ENCODE peak calls at places on chromosomes 11 and 22, in seven cellular contexts. F, E, V, S, W, T and Q are unnamed samples.

GRCh38 chr11:131302831-131303230 is 67.6 kb upstream of the NTM start:
- DNase-seq in F (no peak), E (no peak), V (no peak), S (no peak), W (no peak), T (no peak), Q (no peak)

GRCh38 chr11:120215634-120216033 is 4.8 kb downstream of the OAF start:
- DNase-seq in F (no peak), E (no peak), V (no peak), S (no peak), W (no peak), T (peak), Q (no peak)

GRCh38 chr11:67371549-67372231 is 1.7 kb downstream of the CLCF1 start:
- DNase-seq in F (no peak), E (peak), V (no peak), S (peak), W (peak), T (peak), Q (no peak)

GRCh38 chr11:2267306-2267861 is 3.0 kb downstream of the ASCL2 start:
- DNase-seq in F (no peak), E (no peak), V (no peak), S (no peak), W (no peak), T (no peak), Q (no peak)

GRCh38 chr11:21783954-21784353 is 408.9 kb upstream of the ANO5 start:
- DNase-seq in F (no peak), E (no peak), V (no peak), S (no peak), W (no peak), T (no peak), Q (no peak)

GRCh38 chr11:119538748-119539147 is 115.8 kb upstream of the THY1 start:
- DNase-seq in F (no peak), E (no peak), V (no peak), S (no peak), W (peak), T (no peak), Q (no peak)

GRCh38 chr11:4677948-4678347 is 19.7 kb downstream of the OR51E2 start:
- DNase-seq in F (no peak), E (no peak), V (no peak), S (no peak), W (no peak), T (no peak), Q (no peak)

GRCh38 chr11:534592-535518 is 521 bp downstream of the HRAS start:
- DNase-seq in F (no peak), E (peak), V (no peak), S (no peak), W (peak), T (peak), Q (no peak)

GRCh38 chr11:67367014-67367835 is 6.2 kb downstream of the CLCF1 start:
- DNase-seq in F (no peak), E (no peak), V (no peak), S (no peak), W (peak), T (no peak), Q (no peak)

GRCh38 chr11:444397-445144 is 2.8 kb upstream of the ANO9 start:
- DNase-seq in F (no peak), E (no peak), V (no peak), S (no peak), W (peak), T (no peak), Q (no peak)

GRCh38 chr11:74208507-74208906 is 37.4 kb downstream of the PPME1 start:
- DNase-seq in F (no peak), E (no peak), V (no peak), S (no peak), W (no peak), T (no peak), Q (no peak)

GRCh38 chr22:46422896-46423295 is 87.4 kb downstream of the TRMU start:
- DNase-seq in F (no peak), E (no peak), V (no peak), S (no peak), W (no peak), T (no peak), Q (no peak)

GRCh38 chr11:23313001-23313400 is 452.7 kb upstream of the CCDC179 start:
- DNase-seq in F (no peak), E (no peak), V (no peak), S (no peak), W (no peak), T (no peak), Q (no peak)

GRCh38 chr11:72741849-72742521 is 10.2 kb downstream of the ARAP1 start:
- DNase-seq in F (no peak), E (no peak), V (no peak), S (no peak), W (peak), T (no peak), Q (no peak)

GRCh38 chr22:28867191-28867590 is 16.2 kb upstream of the ZNRF3 start:
- DNase-seq in F (no peak), E (no peak), V (no peak), S (no peak), W (no peak), T (no peak), Q (no peak)

GRCh38 chr22:20585640-20586402 is 78.4 kb downstream of the MED15 start:
- DNase-seq in F (no peak), E (no peak), V (no peak), S (no peak), W (peak), T (no peak), Q (no peak)

GRCh38 chr22:20128902-20129746 is 2.5 kb upstream of the ZDHHC8 start:
- DNase-seq in F (no peak), E (peak), V (peak), S (peak), W (peak), T (peak), Q (peak)

GRCh38 chr11:95883381-95883780 is 40.5 kb downstream of the MTMR2 start:
- DNase-seq in F (no peak), E (no peak), V (no peak), S (no peak), W (no peak), T (no peak), Q (no peak)

GRCh38 chr11:19237813-19238212 is 2.9 kb downstream of the E2F8 start:
- DNase-seq in F (no peak), E (no peak), V (no peak), S (no peak), W (no peak), T (no peak), Q (no peak)

GRCh38 chr22:45101828-45102227 is 61.9 kb upstream of the NUP50 start:
- DNase-seq in F (peak), E (peak), V (peak), S (no peak), W (peak), T (peak), Q (peak)

GRCh38 chr11:63610604-63611394 is 3.4 kb downstream of the PLAAT3 start:
- DNase-seq in F (peak), E (peak), V (no peak), S (no peak), W (no peak), T (no peak), Q (peak)

GRCh38 chr11:115219378-115219777 is 284.8 kb downstream of the CADM1 start:
- DNase-seq in F (no peak), E (no peak), V (no peak), S (no peak), W (no peak), T (no peak), Q (no peak)

GRCh38 chr11:114346709-114347141 is 50.5 kb downstream of the NNMT start:
- DNase-seq in F (no peak), E (no peak), V (no peak), S (no peak), W (no peak), T (no peak), Q (no peak)

GRCh38 chr22:40243891-40244290 is 66.2 kb downstream of the TNRC6B start:
- DNase-seq in F (no peak), E (no peak), V (no peak), S (no peak), W (no peak), T (no peak), Q (no peak)

GRCh38 chr22:22376352-22376706 is 131.7 kb downstream of the VPREB1 start:
- DNase-seq in F (no peak), E (no peak), V (no peak), S (no peak), W (no peak), T (no peak), Q (no peak)

GRCh38 chr11:83292709-83293435 is 6.7 kb upstream of the CCDC90B start:
- DNase-seq in F (no peak), E (peak), V (peak), S (no peak), W (peak), T (peak), Q (peak)

GRCh38 chr11:15936011-15936410 is 420.3 kb downstream of the SOX6 start:
- DNase-seq in F (no peak), E (no peak), V (no peak), S (no peak), W (no peak), T (no peak), Q (no peak)

GRCh38 chr11:115580416-115580815 is 76.2 kb upstream of the CADM1 start:
- DNase-seq in F (no peak), E (no peak), V (no peak), S (no peak), W (no peak), T (no peak), Q (no peak)

GRCh38 chr11:44036811-44037657 is 10.7 kb upstream of the ACCSL start:
- DNase-seq in F (peak), E (peak), V (peak), S (no peak), W (peak), T (peak), Q (peak)